ENCODE peak calls at places on chromosomes 2 and 18, in eight cellular contexts. L is GDM1; V is stimulated activated CD4-positive, alpha-beta T cell treated with anti-CD3 and anti-CD28 coated beads, Interleukin-15, amount 100 ng/mL, for 1 hour; Y is activated T-cell treated with anti-CD3 and anti-CD28 coated beads, Interleukin-2, amount 50 U/mL, for 72 hours; E is GF-D8; J is Peyer's patch; W is M059J; D is T follicular helper cell. X is an unnamed sample.

GRCh38 chr2:116949249-116949648 is 865.2 kb upstream of the DDX18 start:
- DNase-seq in J (no peak), D (no peak), E (no peak), L (no peak), V (no peak), Y (no peak), W (no peak), X (no peak)

GRCh38 chr2:113138428-113139322 is 11.3 kb downstream of the IL1RN start:
- DNase-seq in E (peak), W (peak), D (peak), J (peak), L (peak), V (peak), Y (peak), X (peak)

GRCh38 chr2:29405707-29406106 is 290.5 kb downstream of the CLIP4 start:
- DNase-seq in D (no peak), E (no peak), V (no peak), W (no peak), L (no peak), Y (no peak), J (no peak), X (no peak)

GRCh38 chr2:27152796-27153464 is 4.1 kb downstream of the TCF23 start:
- DNase-seq in D (no peak), E (no peak), W (peak), L (no peak), J (no peak), Y (no peak), V (no peak), X (no peak)

GRCh38 chr18:4207383-4207782 is 247.7 kb downstream of the DLGAP1 start:
- DNase-seq in Y (no peak), W (no peak), J (no peak), E (no peak), V (no peak), D (no peak), L (no peak), X (no peak)

GRCh38 chr2:20397811-20398447 is 47.3 kb upstream of the PUM2 start:
- DNase-seq in E (no peak), Y (no peak), V (no peak), W (peak), J (no peak), D (no peak), L (no peak), X (no peak)

GRCh38 chr18:48902023-48902855 is 48.5 kb downstream of the SMAD7 start:
- DNase-seq in L (peak), Y (no peak), V (no peak), E (no peak), D (no peak), W (peak), J (peak), X (no peak)

GRCh38 chr2:10258726-10259125 is 44.0 kb upstream of the HPCAL1 start:
- DNase-seq in J (no peak), L (no peak), E (no peak), W (no peak), Y (no peak), D (no peak), V (no peak), X (no peak)

GRCh38 chr2:143426296-143426695 is 297.1 kb downstream of the ARHGAP15 start:
- DNase-seq in J (no peak), V (no peak), L (no peak), D (no peak), E (no peak), Y (no peak), W (peak), X (no peak)

GRCh38 chr2:100781009-100781325 is 39.0 kb upstream of the NPAS2 start:
- DNase-seq in Y (no peak), W (no peak), E (no peak), D (no peak), L (no peak), V (no peak), J (no peak), X (no peak)

GRCh38 chr2:27095745-27096651 is 9.4 kb downstream of the KHK start:
- DNase-seq in D (no peak), J (peak), V (no peak), L (peak), W (peak), Y (peak), E (no peak), X (no peak)

GRCh38 chr2:238743243-238744068 is 104.4 kb upstream of the TWIST2 start:
- DNase-seq in D (no peak), J (no peak), L (no peak), V (no peak), Y (no peak), E (no peak), W (peak), X (no peak)

GRCh38 chr2:208984376-208985100 is 439.3 kb upstream of the MAP2 start:
- DNase-seq in Y (no peak), J (no peak), L (no peak), E (no peak), V (no peak), D (no peak), W (peak), X (no peak)

GRCh38 chr2:195563857-195564512 is 93.0 kb upstream of the SLC39A10 start:
- DNase-seq in D (no peak), E (no peak), J (no peak), L (no peak), W (peak), V (no peak), Y (peak), X (no peak)

GRCh38 chr2:237682901-237683670 is 55.7 kb downstream of the LRRFIP1 start:
- DNase-seq in L (no peak), J (peak), D (no peak), V (no peak), W (no peak), Y (no peak), E (no peak), X (no peak)

GRCh38 chr18:36752929-36753865 is 75.6 kb downstream of the TPGS2 start:
- DNase-seq in W (no peak), D (no peak), Y (no peak), J (no peak), V (no peak), L (no peak), E (no peak), X (no peak)

GRCh38 chr2:11419781-11420180 is 46.2 kb downstream of the E2F6 start:
- DNase-seq in L (no peak), E (no peak), Y (no peak), W (no peak), V (no peak), D (no peak), J (no peak), X (no peak)

GRCh38 chr2:38190542-38191218 is 114.7 kb upstream of the CYP1B1 start:
- DNase-seq in W (peak), J (no peak), Y (no peak), E (no peak), V (no peak), D (no peak), L (no peak), X (no peak)

GRCh38 chr2:136424112-136424511 is 306.2 kb upstream of the CXCR4 start:
- DNase-seq in E (no peak), V (no peak), Y (no peak), W (no peak), D (no peak), L (no peak), J (no peak), X (no peak)

GRCh38 chr18:68549257-68549871 is 165.5 kb downstream of the TMX3 start:
- DNase-seq in D (no peak), V (no peak), E (no peak), Y (no peak), J (no peak), L (no peak), W (peak), X (no peak)

GRCh38 chr18:75438891-75439290 is 11.4 kb upstream of the SMIM21 start:
- DNase-seq in Y (no peak), W (no peak), E (no peak), V (no peak), J (no peak), D (no peak), L (no peak), X (no peak)

GRCh38 chr18:70037453-70038061 is 89.9 kb upstream of the CD226 start:
- DNase-seq in L (no peak), E (no peak), V (no peak), D (no peak), Y (no peak), J (no peak), W (peak), X (no peak)

GRCh38 chr18:37243756-37244155 is 321.8 kb downstream of the CELF4 start:
- DNase-seq in D (no peak), E (no peak), W (no peak), J (no peak), L (no peak), V (no peak), Y (no peak), X (no peak)

GRCh38 chr18:63236990-63237389 is 82.6 kb downstream of the BCL2 start:
- DNase-seq in W (no peak), E (peak), V (no peak), Y (no peak), J (peak), L (no peak), D (no peak), X (no peak)

GRCh38 chr2:54955674-54956391 is 94.4 kb downstream of the RTN4 start:
- DNase-seq in L (no peak), V (no peak), W (peak), D (no peak), Y (no peak), E (peak), J (no peak), X (no peak)

GRCh38 chr2:67400560-67401464 is 3.7 kb downstream of the ETAA1 start:
- DNase-seq in L (no peak), W (peak), Y (no peak), V (no peak), J (no peak), E (no peak), D (no peak), X (no peak)

X was measured in AML-193.